ENCODE peak calls at places on chromosomes 5 and 9, in four cellular contexts. Z is K562, K is GM12892, Q is HepG2. I is an unnamed sample.

GRCh38 chr5:176647870-176648466 is 684 bp downstream of the TSPAN17 start:
- DNase-seq in Z (peak), K (no peak), Q (no peak), I (no peak)

GRCh38 chr9:18861599-18862546 is 171.1 kb downstream of the SAXO1 start:
- DNase-seq in K (no peak), Z (no peak), Q (no peak), I (no peak)

GRCh38 chr5:141369994-141370848 is at the start of gene PCDHGB3:
- DNase-seq in Q (no peak), Z (peak), K (no peak), I (peak)

GRCh38 chr5:15472116-15472515 is 27.9 kb upstream of the FBXL7 start:
- DNase-seq in Q (no peak), Z (no peak), K (no peak), I (no peak)

GRCh38 chr5:1065891-1066650 is 45.8 kb downstream of the SLC12A7 start:
- DNase-seq in K (no peak), Q (no peak), Z (no peak), I (no peak)

GRCh38 chr9:81575976-81576375 is 113.4 kb downstream of the TLE1 start:
- DNase-seq in K (no peak), Q (no peak), Z (no peak), I (no peak)

GRCh38 chr5:116305899-116306298 is 221.1 kb downstream of the COMMD10 start:
- DNase-seq in Z (no peak), Q (no peak), K (no peak), I (no peak)

GRCh38 chr5:152171888-152172287 is 233.2 kb downstream of the NMUR2 start:
- DNase-seq in Q (no peak), K (no peak), Z (no peak), I (no peak)

GRCh38 chr9:12930906-12931305 is 156.1 kb downstream of the LURAP1L start:
- DNase-seq in K (no peak), Q (no peak), Z (no peak), I (no peak)

GRCh38 chr9:12934515-12935301 is 159.9 kb downstream of the LURAP1L start:
- DNase-seq in K (no peak), Q (no peak), Z (no peak), I (no peak)

GRCh38 chr9:12933957-12934356 is 159.1 kb downstream of the LURAP1L start:
- DNase-seq in K (no peak), Z (no peak), Q (no peak), I (no peak)

DNA sequence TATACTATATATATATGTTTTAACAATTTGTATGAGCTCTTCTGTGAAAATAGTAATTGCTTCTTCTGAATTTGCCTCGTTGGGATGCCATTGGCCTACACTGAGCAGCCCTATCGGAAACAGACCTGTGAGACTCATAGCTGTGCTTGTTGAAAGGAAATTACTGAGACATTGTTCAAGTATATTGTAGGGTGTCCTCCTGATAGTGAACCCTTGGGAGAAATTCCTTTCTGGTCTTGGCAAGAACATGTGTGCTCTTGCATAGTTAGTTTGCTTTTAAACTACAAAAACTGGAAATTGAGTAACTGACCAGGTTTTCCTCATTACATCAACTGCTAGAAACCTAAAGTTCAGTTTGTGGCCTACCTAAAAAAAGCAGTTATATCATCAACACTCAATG is 160.9 kb downstream of the LURAP1L start:
- DNase-seq in Z (no peak), K (no peak), Q (no peak), I (no peak)
- TF ChIP-seq TAF1 in Z (no peak), K (no peak), Q (no peak), I (no peak)

DNA sequence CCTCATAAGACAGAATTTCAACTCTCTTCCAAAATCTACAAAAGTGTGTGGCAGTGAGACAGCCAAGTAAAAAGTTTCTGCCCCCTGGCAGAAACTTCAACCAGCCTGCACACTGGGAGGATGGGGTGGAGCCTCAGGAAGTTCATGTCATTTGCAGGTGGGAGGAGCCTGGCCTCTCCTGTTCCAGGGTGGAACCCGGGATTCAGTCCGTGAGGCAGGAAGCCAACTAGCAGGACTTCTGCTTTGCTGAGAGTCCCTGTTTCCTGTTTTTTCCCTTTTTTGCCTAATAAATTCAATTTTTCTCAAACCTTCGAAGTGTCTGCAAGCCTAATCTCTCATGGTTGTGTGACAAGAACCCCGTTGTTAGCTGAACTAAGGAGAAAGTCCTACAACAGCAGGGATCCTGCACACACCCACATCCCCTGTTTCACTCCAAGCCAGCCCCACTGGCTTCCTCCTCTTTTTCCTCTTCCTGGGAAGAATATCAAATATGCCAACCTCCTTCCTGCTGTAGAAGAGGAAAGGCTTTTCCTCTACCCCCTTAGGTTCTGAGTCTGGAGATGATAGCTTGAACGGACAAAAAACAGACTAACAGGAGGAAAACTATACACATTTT is 69.3 kb downstream of the ALDH7A1 start:
- DNase-seq in Z (no peak), Q (peak), K (no peak), I (no peak)
- TF ChIP-seq POLR2A in Z (peak), Q (no peak), K (no peak), I (no peak)

GRCh38 chr5:31285025-31285424 is 91.5 kb downstream of the CDH6 start:
- DNase-seq in Q (no peak), K (no peak), Z (no peak), I (no peak)
- TF ChIP-seq TAF1 in Q (no peak), K (no peak), Z (no peak), I (no peak)

DNA sequence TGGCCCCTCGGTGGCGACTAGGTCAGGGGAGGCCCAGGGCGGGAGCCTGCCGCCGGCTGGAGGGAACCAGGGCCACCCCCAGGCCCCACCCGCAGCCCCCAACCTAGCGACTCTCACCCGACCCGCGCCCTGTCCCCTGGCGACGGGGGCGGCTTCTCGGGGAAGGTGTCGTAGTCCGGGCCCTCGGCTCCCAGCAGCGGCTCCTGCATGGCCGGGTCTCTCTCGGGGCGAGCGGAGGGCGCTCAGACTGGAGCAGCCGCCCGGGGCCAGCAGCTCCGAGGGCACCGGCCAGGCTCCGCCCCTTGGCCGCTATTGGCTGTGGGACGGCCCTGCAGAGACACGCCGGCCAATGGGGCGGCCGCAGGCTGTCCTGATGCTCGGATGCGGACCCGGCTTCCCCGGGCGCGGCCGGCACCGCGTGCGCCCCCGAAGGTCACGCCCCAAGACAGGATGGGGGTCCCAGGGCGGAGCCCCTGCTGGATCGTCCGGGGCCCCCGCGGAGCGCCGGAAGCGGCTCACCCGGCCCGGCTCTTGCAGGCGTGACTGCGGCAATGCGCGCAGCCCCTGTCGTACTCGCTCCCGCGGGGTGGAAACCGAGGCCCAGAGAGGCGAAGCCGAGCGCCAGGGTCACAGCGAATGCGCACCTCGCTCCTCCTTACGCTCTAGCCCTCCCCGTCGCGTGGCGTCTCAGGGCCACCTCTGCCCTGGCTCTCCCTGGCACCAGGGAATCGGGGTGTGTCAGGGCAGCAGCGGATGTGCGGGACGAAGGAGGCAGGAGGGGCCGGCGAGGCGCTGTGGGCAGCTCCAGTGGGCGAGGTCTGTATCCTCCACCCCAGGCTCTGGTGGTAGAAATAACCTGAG is at the start of gene SLC2A6:
- DNase-seq in Z (peak), K (peak), Q (peak), I (peak)
- TF ChIP-seq POLR2A in Z (no peak), K (peak), Q (no peak), I (no peak)

GRCh38 chr9:133779516-133780403 is 41.6 kb upstream of the SARDH start:
- DNase-seq in K (no peak), Z (no peak), Q (no peak), I (no peak)

GRCh38 chr9:133777871-133778270 is 39.7 kb upstream of the SARDH start:
- DNase-seq in Z (no peak), Q (no peak), K (no peak), I (no peak)

GRCh38 chr9:133778336-133778995 is 40.3 kb upstream of the SARDH start:
- DNase-seq in Z (no peak), K (no peak), Q (no peak), I (no peak)

GRCh38 chr9:133780404-133780945 is 42.3 kb upstream of the SARDH start:
- DNase-seq in K (no peak), Z (no peak), Q (no peak), I (no peak)

GRCh38 chr9:133779081-133779480 is 40.9 kb upstream of the SARDH start:
- DNase-seq in Z (no peak), Q (no peak), K (no peak), I (no peak)
- TF ChIP-seq TAF1 in Z (no peak), Q (no peak), K (no peak), I (no peak)

DNA sequence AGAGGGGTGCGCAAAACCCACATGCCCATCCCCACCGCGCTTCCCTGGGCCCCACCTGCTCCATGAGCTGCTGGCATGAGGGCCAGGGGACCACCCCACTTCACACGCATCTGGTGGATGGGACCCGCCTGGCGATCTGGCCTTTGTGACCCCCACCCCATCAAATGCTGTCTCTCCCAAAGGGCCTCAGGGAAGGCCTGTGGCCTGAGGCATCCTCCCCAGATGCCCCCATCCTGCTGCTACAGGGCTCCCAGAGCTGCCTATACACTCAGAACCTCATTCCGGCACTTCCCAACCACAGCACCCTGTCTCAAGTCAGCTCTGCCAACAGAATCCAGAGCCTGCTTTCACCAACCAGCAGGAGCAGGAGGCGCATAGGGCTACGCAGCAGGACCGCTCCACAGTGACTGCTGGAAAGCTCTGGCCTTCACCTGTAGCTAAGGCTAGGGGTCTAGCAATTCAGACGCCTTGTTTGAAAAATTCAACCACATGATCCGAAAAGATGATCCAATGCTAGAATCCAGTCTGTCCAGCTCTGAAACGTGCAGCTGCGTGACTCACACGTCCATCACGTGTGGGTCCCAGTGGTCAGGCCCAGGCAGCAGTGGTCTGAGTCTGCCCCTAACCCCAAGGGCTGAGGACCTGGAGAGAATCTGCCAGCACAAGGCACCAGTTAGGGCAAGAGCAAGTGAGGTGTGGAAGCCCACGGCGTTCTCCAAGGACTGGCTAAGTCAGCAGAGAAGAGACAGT is 1.4 kb upstream of the SNAPC4 start:
- DNase-seq in Q (no peak), Z (no peak), K (no peak), I (no peak)
- TF ChIP-seq POLR2A in Q (no peak), Z (peak), K (no peak), I (no peak)

DNA sequence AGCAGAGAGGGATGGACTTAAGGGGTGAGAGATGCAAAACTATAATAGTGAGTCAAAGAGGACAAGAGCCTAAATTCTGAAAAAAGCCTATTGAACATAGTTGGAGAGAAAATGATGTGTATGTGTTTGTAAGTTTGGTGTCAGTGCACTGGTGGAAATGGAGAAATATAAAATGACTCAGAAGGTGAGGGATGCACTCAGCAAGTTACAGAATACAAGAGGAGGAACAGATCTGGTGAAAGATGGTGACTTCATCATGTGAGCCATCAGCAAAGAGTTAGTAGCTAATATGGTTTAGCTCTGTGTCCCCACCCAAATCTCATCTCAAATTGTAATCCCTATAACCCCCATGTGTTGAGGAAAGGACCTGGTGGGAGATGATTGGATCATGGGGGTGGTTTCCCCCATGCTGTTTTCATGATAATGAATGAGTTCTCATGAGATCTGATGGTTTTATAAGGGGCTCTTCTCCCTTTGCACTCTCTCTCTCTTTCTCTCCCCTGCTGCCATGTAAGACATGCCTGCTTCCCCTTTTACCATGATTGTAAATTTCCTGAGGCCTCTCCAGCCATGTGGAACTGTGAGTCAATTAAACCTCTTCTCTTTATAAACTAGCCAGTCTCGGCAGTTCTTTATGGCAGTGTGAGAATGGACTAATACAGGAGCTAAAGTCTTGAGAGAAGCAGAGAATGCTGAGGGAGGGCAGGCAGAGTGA is 30.4 kb upstream of the FYB1 start:
- DNase-seq in Z (no peak), Q (no peak), K (no peak), I (no peak)
- TF ChIP-seq TAF1 in Z (no peak), Q (no peak), K (no peak), I (no peak)

DNA sequence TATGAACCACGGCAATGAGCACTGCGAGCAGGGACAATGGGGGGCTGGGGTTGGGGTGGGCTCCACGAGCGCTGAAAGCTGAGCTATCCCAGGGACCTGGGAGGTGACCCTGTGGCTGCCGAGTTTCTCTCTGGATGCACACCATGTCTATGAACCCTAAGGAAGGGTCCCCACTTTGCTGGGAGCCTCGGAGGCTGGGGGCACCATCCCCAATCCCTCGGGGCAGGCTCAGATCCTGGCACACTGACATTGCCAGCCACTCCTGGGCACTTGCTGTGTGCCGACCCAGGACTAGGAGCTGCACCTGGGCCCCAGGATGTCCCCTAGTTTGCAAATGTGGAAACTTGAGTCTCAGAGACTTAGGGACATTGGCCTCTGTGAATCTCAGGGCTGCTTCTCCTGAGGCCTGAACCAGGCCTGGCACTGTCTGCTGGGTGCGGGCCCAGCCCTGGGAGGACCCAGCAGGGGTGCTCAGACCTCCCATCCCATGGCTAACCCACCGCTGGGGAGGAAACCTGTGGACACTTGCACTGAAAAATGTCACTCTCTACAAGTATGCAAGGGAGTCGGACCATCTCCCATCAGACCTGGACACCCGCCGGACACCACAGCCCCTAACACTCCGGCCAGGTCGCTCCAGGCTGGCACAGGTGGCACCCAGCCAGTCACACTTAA is 13.0 kb upstream of the CAMSAP1 start:
- DNase-seq in Z (no peak), K (no peak), Q (no peak), I (no peak)
- TF ChIP-seq POLR2A in Z (no peak), K (no peak), Q (no peak), I (no peak)